ENCODE peak calls at places on chromosomes 3 and 15, in seven cellular contexts. Z is B cell; X is CD8-positive, alpha-beta T cell; G is stimulated activated CD8-positive, alpha-beta memory T cell treated with anti-CD3 and anti-CD28 coated beads, Interleukin-7, amount 100 ng/mL, for 24 hours; M is left kidney; Q is WTC11; I is HFFc6. U is an unnamed sample.

GRCh38 chr15:94061041-94061440 is 170.3 kb upstream of the MCTP2 start:
- DNase-seq in Z (no peak), X (no peak), G (no peak), M (no peak), Q (no peak), I (no peak), U (no peak)

GRCh38 chr3:79845546-79845945 is 77.7 kb upstream of the ROBO1 start:
- DNase-seq in Z (no peak), X (no peak), G (no peak), M (no peak), Q (no peak), I (no peak), U (no peak)

GRCh38 chr3:160395297-160395696 is 3.7 kb downstream of the IFT80 start:
- DNase-seq in Z (no peak), X (no peak), G (no peak), M (no peak), Q (no peak), I (peak; percentile 68), U (no peak)

GRCh38 chr3:86986666-86987420 is 4.1 kb downstream of the VGLL3 start:
- DNase-seq in Z (no peak), X (no peak), G (no peak), M (no peak), Q (no peak), I (peak; percentile 54), U (no peak)

GRCh38 chr3:46131884-46132478 is 76.1 kb downstream of the CCR1 start:
- DNase-seq in Z (no peak), X (no peak), G (no peak), M (no peak), Q (no peak), I (no peak), U (no peak)

GRCh38 chr3:170867143-170867542 is 2.9 kb downstream of the RPL22L1 start:
- DNase-seq in Z (peak; percentile 71), X (no peak), G (no peak), M (no peak), Q (no peak), I (no peak), U (no peak)

GRCh38 chr15:90025461-90026033 is 24.4 kb downstream of the ZNF710 start:
- DNase-seq in Z (no peak), X (no peak), G (no peak), M (no peak), Q (no peak), I (no peak), U (no peak)

GRCh38 chr3:107633327-107634141 is 110.8 kb downstream of the BBX start:
- DNase-seq in Z (peak; percentile 29), X (no peak), G (no peak), M (no peak), Q (no peak), I (no peak), U (no peak)

GRCh38 chr3:159854500-159855124 is 134.0 kb upstream of the IL12A start:
- DNase-seq in Z (no peak), X (no peak), G (no peak), M (peak; percentile 85), Q (no peak), I (peak; percentile 97), U (no peak)

GRCh38 chr15:35319354-35319753 is 226.6 kb downstream of the DPH6 start:
- DNase-seq in Z (no peak), X (no peak), G (no peak), M (no peak), Q (no peak), I (no peak), U (no peak)

GRCh38 chr15:69472575-69472974 is 20.0 kb downstream of the RPLP1 start:
- DNase-seq in Z (no peak), X (no peak), G (no peak), M (no peak), Q (no peak), I (no peak), U (no peak)

GRCh38 chr3:161177996-161178395 is 43.1 kb upstream of the NMD3 start:
- DNase-seq in Z (no peak), X (no peak), G (no peak), M (peak; percentile 8), Q (no peak), I (no peak), U (no peak)

GRCh38 chr15:31083394-31083790 is 18.1 kb downstream of the TRPM1 start:
- DNase-seq in Z (no peak), X (no peak), G (no peak), M (no peak), Q (no peak), I (no peak), U (no peak)

GRCh38 chr3:78919021-78919755 is 848.6 kb downstream of the ROBO1 start:
- DNase-seq in Z (no peak), X (no peak), G (no peak), M (no peak), Q (no peak), I (peak; percentile 80), U (no peak)

GRCh38 chr3:27675287-27675686 is 46.8 kb downstream of the EOMES start:
- DNase-seq in Z (no peak), X (no peak), G (no peak), M (no peak), Q (no peak), I (peak; percentile 35), U (no peak)

GRCh38 chr3:37227870-37228549 is 53.6 kb upstream of the LRRFIP2 start:
- DNase-seq in Z (no peak), X (no peak), G (no peak), M (no peak), Q (no peak), I (no peak), U (no peak)

GRCh38 chr15:30984118-30984517 is 7.3 kb downstream of the MTMR10 start:
- DNase-seq in Z (no peak), X (no peak), G (no peak), M (peak; percentile 14), Q (no peak), I (no peak), U (no peak)

GRCh38 chr3:193874512-193874911 is 261.4 kb upstream of the HES1 start:
- DNase-seq in Z (no peak), X (no peak), G (no peak), M (no peak), Q (no peak), I (no peak), U (no peak)

GRCh38 chr3:122918576-122919290 is 108.8 kb downstream of the SEMA5B start:
- DNase-seq in Z (no peak), X (no peak), G (no peak), M (peak; percentile 84), Q (no peak), I (peak; percentile 14), U (no peak)

GRCh38 chr3:52904000-52904399 is 6.7 kb upstream of the STIMATE start:
- DNase-seq in Z (no peak), X (no peak), G (no peak), M (no peak), Q (no peak), I (no peak), U (no peak)

GRCh38 chr3:32743934-32744333 is 58.9 kb downstream of the CNOT10 start:
- DNase-seq in Z (no peak), X (no peak), G (no peak), M (peak; percentile 52), Q (no peak), I (no peak), U (no peak)

GRCh38 chr3:48408823-48409281 is 21.0 kb downstream of the PLXNB1 start:
- DNase-seq in Z (no peak), X (no peak), G (no peak), M (no peak), Q (peak; percentile 32), I (no peak), U (no peak)

GRCh38 chr3:170085396-170085795 is 47.6 kb downstream of the GPR160 start:
- DNase-seq in Z (no peak), X (no peak), G (no peak), M (no peak), Q (no peak), I (no peak), U (no peak)

GRCh38 chr3:184506579-184506978 is 55.0 kb upstream of the EPHB3 start:
- DNase-seq in Z (no peak), X (no peak), G (no peak), M (no peak), Q (no peak), I (no peak), U (no peak)

GRCh38 chr3:45626096-45626887 is 31.7 kb downstream of the LIMD1 start:
- DNase-seq in Z (no peak), X (no peak), G (no peak), M (no peak), Q (no peak), I (no peak), U (no peak)

GRCh38 chr3:52367891-52368880 is 52.1 kb downstream of the DNAH1 start:
- DNase-seq in Z (no peak), X (no peak), G (no peak), M (peak; percentile 24), Q (no peak), I (no peak), U (no peak)

GRCh38 chr3:185824051-185824466 is 783 bp downstream of the IGF2BP2 start:
- DNase-seq in Z (peak; percentile 28), X (no peak), G (no peak), M (peak; percentile 69), Q (peak; percentile 36), I (no peak), U (no peak)

GRCh38 chr15:74272812-74273211 is 36.7 kb downstream of the CCDC33 start:
- DNase-seq in Z (no peak), X (no peak), G (no peak), M (no peak), Q (no peak), I (no peak), U (no peak)

GRCh38 chr15:50256188-50257041 is 9.1 kb downstream of the HDC start:
- DNase-seq in Z (no peak), X (no peak), G (no peak), M (no peak), Q (no peak), I (peak; percentile 73), U (no peak)

GRCh38 chr3:95037097-95037496 is 974.2 kb downstream of the NSUN3 start:
- DNase-seq in Z (no peak), X (no peak), G (no peak), M (no peak), Q (no peak), I (no peak), U (no peak)

GRCh38 chr15:64618569-64618968 is 156.8 kb downstream of the RBPMS2 start:
- DNase-seq in Z (no peak), X (no peak), G (no peak), M (no peak), Q (no peak), I (no peak), U (no peak)

GRCh38 chr15:60605879-60606304 is 127.0 kb upstream of the ICE2 start:
- DNase-seq in Z (no peak), X (no peak), G (no peak), M (peak; percentile 48), Q (no peak), I (peak; percentile 61), U (no peak)